ENCODE peak calls at places on chromosome 22, in six cellular contexts. C is upper lobe of left lung, Z is HL-60, V is sigmoid colon, M is endothelial cell of umbilical vein, K is GM23338. W is an unnamed sample.

GRCh38 chr22:36510966-36511881 is 4.4 kb upstream of the FOXRED2 start:
- DNase-seq in V (no peak), Z (no peak), M (peak), K (peak), C (no peak), W (no peak)

GRCh38 chr22:40635940-40636379 is 559 bp downstream of the MRTFA start:
- DNase-seq in V (peak), M (peak), C (no peak), Z (no peak), K (peak), W (no peak)

GRCh38 chr22:29706991-29707390 is 12.8 kb upstream of the CABP7 start:
- DNase-seq in Z (no peak), M (no peak), K (no peak), C (no peak), V (no peak), W (no peak)

GRCh38 chr22:46085831-46086576 is 64.3 kb upstream of the PPARA start:
- DNase-seq in C (peak), M (no peak), V (peak), K (no peak), Z (no peak), W (no peak)

GRCh38 chr22:30221121-30221992 is 25.2 kb downstream of the LIF start:
- DNase-seq in M (no peak), C (peak), Z (peak), V (no peak), K (no peak), W (no peak)

GRCh38 chr22:40799008-40799407 is 20.1 kb downstream of the SLC25A17 start:
- DNase-seq in K (no peak), Z (no peak), M (no peak), C (no peak), V (no peak), W (no peak)

GRCh38 chr22:45263790-45264269 is 20.9 kb upstream of the UPK3A start:
- DNase-seq in C (peak), M (peak), Z (peak), K (peak), V (peak), W (peak)

GRCh38 chr22:33605686-33606085 is 314.6 kb downstream of the LARGE1 start:
- DNase-seq in V (no peak), M (no peak), Z (no peak), K (no peak), C (no peak), W (no peak)

GRCh38 chr22:30511903-30512302 is 6.4 kb upstream of the SEC14L4 start:
- DNase-seq in C (no peak), Z (no peak), M (no peak), V (no peak), K (no peak), W (no peak)

GRCh38 chr22:45586651-45587405 is 84.1 kb downstream of the FBLN1 start:
- DNase-seq in K (no peak), V (no peak), C (no peak), Z (no peak), M (no peak), W (no peak)

GRCh38 chr22:50319503-50319951 is 7.3 kb downstream of the DENND6B start:
- DNase-seq in V (no peak), K (no peak), Z (no peak), C (peak), M (no peak), W (no peak)

GRCh38 chr22:35051034-35051535 is 14.9 kb upstream of the ISX start:
- DNase-seq in M (no peak), C (no peak), Z (no peak), V (no peak), K (no peak), W (no peak)

GRCh38 chr22:19970479-19971275 is 29.1 kb upstream of the TXNRD2 start:
- DNase-seq in K (peak), V (peak), M (peak), C (peak), Z (no peak), W (no peak)

GRCh38 chr22:30238661-30239420 is 7.7 kb downstream of the LIF start:
- DNase-seq in V (peak), C (peak), Z (no peak), K (peak), M (no peak), W (no peak)

GRCh38 chr22:47289316-47289985 is 527.0 kb downstream of the TBC1D22A start:
- DNase-seq in V (peak), M (no peak), Z (no peak), C (no peak), K (no peak), W (no peak)

GRCh38 chr22:46070215-46070721 is 80.1 kb upstream of the PPARA start:
- DNase-seq in K (peak), M (peak), Z (peak), V (peak), C (peak), W (no peak)

GRCh38 chr22:41003041-41003440 is 51.9 kb downstream of the RBX1 start:
- DNase-seq in V (no peak), K (peak), Z (no peak), C (no peak), M (no peak), W (no peak)

GRCh38 chr22:46446799-46447198 is 90.6 kb downstream of the CELSR1 start:
- DNase-seq in V (no peak), K (no peak), C (no peak), M (no peak), Z (no peak), W (no peak)

GRCh38 chr22:33427461-33427860 is 369.3 kb upstream of the SYN3 start:
- DNase-seq in K (no peak), V (no peak), M (no peak), Z (no peak), C (no peak), W (no peak)

GRCh38 chr22:46390652-46391301 is 55.3 kb downstream of the TRMU start:
- DNase-seq in C (no peak), Z (no peak), V (no peak), K (no peak), M (peak), W (no peak)

GRCh38 chr22:50294319-50294656 is 13.2 kb downstream of the PLXNB2 start:
- DNase-seq in V (no peak), C (no peak), M (no peak), K (no peak), Z (no peak), W (no peak)

GRCh38 chr22:45925811-45926351 is 51.1 kb downstream of the WNT7B start:
- DNase-seq in C (peak), V (no peak), M (no peak), Z (no peak), K (no peak), W (no peak)

GRCh38 chr22:35380537-35381423 is at the start of gene HMOX1:
- DNase-seq in C (peak), M (peak), K (peak), V (peak), Z (peak), W (no peak)

DNA sequence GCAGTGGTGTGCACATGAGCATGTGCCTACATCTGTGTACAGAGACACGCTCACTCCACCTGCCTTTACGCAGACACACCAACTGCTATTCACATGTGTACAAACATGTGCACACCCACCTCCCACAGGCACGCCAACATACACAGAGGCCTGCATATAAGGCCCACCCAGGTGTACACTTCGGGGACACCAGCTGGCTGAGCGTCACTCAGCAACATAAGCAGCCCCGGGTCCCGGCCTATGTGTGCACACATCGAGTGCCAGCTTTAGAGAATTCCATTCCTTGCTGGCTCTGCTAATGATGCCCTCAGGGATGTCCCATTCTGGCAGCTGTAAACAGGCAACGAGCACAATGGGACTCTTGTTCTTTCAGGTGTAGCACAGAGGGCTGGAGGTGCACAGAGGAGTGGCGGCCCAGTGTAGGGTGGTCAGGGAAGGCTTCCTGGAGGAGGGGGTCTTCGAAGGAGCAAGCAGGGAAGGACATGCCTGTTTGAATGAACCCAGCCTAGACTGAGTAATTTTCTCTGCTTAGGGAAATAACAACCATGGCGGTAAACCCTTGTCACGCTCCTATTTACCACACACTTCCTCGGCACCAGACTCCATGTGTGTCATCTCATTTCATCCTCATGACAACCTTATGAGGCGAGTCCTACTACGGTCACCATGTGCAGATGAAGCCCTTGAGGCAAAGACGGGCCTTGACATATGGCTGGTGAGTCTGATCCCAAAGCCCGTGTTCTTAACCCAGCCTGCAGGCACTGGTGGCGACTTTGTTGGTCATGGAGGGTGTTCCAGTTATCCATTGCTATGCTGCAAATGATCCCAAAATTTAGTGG is 35.1 kb downstream of the RPL3 start:
- DNase-seq in C (no peak), K (no peak), Z (no peak), M (no peak), V (no peak), W (no peak)
- TF ChIP-seq POLR2AphosphoS5 in C (no peak), K (no peak), Z (no peak), M (no peak), V (no peak), W (no peak)

GRCh38 chr22:49078076-49078710 is 749.5 kb downstream of the BRD1 start:
- DNase-seq in M (no peak), K (no peak), C (peak), Z (no peak), V (peak), W (no peak)

GRCh38 chr22:49080631-49081030 is 747.0 kb downstream of the BRD1 start:
- DNase-seq in M (no peak), Z (no peak), C (no peak), V (peak), K (no peak), W (no peak)

GRCh38 chr22:49081261-49081666 is 746.4 kb downstream of the BRD1 start:
- DNase-seq in Z (no peak), K (no peak), C (peak), V (peak), M (no peak), W (no peak)

GRCh38 chr22:49079027-49079725 is 748.5 kb downstream of the BRD1 start:
- DNase-seq in M (no peak), C (no peak), K (no peak), V (peak), Z (no peak), W (no peak)

GRCh38 chr22:49079743-49080500 is 747.8 kb downstream of the BRD1 start:
- DNase-seq in C (no peak), V (no peak), K (no peak), M (no peak), Z (no peak), W (no peak)
- TF ChIP-seq POLR2AphosphoS5 in C (no peak), V (no peak), K (no peak), M (no peak), Z (no peak), W (no peak)

DNA sequence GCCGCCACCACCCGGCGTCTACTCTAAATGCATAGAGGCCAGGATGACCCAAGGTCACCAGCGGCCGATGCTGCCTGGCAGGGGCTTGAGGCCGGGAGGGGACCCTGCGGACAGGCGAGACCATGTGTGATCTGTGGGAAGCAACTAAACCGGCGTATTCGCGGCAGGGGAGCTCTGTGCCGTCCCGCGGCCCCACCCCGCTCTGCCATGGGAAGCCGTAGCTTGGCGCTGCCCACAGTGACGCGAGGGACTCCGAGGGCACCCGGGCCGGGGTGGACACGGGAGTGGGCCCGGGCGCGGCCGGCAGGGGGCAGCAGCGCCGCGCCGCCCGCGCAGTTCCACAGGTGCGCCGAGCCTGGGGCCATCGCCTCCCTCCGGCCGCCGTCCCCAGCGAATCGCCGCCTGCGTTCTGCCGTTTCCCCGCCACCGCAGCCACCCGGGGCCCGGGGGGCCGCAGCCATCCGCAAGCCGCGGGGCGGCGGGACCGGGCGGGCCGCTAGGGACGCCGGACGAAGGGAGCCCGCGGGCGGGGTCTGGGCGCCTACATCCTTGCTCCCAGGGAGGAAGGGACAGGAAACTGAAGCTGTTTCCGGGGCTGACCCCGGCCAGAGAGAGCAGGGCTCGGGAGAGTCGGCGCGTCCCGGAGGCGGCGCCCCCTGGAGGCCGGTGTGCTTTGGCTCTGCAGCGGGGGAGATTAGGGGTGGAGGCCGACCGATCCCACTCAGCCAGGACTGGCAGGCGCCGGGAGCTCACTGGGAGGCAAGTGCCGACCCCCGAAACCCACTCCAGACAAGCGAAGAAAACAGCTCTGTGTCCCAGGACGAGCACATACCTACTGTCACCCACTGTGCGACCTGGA is 12.5 kb upstream of the HDHD5 start:
- DNase-seq in C (peak), Z (peak), M (peak), V (peak), K (peak), W (peak)
- TF ChIP-seq POLR2AphosphoS5 in C (peak), Z (no peak), M (peak), V (peak), K (peak), W (peak)

DNA sequence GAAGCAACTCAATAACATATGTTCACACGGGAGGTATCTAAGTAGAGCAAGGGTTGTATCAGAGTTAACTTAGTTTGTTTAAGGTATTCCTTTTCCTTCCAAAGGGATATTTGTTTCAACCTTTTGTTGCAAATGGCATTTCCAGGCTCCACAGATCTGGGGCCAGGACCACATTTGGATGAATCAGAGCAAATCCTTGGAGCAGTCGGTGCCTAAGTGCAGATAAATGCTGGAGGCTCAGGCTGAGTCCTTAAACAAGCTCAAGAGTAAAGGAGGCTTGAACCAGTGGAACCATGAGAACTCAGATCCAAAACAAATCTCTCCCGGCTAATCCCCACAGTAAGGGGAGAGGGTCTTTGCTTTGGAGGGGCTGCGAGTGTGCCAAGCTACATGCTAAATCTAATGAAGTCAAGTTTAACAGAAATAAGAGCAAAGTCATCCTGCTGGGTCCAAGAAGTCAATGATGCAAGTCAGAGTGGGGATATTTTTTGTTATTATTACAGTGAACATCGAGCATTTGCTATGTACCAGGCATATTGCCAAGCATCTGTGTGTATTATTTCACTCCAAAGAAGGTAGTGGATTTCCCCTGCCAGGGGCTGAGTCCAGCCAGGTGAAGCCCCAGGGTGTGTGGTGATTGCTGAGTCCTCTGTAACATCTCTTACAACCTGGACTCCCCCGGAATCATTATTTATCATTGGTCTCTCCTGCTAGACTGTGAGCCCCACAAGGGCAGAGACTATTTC is 548.8 kb downstream of the MIAT start:
- DNase-seq in K (no peak), C (no peak), Z (no peak), M (no peak), V (no peak), W (no peak)
- TF ChIP-seq POLR2AphosphoS5 in K (no peak), C (no peak), Z (no peak), M (no peak), V (no peak), W (no peak)

GRCh38 chr22:37747090-37747714 is 50.4 kb downstream of the TRIOBP start:
- DNase-seq in V (peak), M (peak), K (no peak), C (peak), Z (no peak), W (no peak)
- TF ChIP-seq POLR2AphosphoS5 in V (no peak), M (peak), K (no peak), C (peak), Z (no peak), W (no peak)

DNA sequence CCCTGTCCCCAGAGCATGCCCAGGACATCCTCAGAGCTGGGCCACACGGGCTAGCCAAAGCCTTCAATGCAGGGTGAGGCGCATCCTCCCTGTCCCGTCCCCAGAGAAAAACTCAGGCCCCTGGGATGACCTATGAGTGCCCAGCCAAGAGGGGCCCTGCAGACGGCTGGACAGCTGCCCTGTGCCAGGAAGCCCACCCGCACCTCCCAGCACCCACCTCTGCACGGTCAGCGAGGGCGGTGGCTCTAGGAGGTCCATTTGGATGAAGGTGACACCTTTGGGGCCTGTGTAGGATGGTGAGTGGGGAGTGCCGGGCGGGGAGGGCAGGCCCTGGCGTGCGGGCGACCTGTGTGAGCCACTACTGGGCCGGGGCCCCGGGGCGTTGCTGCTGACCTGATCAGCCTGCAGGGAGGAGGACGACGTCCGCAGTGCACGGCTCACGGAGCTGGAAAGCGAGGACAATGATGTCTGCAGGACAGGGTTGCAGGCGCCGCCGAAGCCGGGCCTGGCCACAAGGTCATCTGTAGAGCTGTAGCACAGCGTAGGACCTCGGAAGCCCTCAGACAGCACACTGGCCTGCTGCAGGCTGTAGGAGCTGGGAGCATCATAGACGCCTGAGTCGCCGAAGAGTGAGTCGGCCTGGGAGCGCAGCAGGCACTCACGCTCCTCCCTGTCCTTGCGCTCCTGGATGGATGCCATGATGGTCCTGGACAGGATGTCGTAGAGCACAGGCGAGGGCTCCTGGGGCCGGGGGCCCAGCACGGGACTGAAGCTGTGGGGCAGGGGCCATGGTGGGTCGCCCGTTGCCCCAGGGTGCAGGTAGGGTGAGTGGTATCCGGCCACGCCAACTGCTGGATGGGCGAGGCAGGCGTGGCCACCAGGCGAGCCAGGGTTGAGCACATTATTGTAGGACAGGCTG is 180.5 kb downstream of the IGLL1 start:
- DNase-seq in V (peak), C (peak), M (no peak), K (no peak), Z (no peak), W (no peak)
- TF ChIP-seq POLR2AphosphoS5 in V (no peak), C (no peak), M (no peak), K (no peak), Z (no peak), W (no peak)

DNA sequence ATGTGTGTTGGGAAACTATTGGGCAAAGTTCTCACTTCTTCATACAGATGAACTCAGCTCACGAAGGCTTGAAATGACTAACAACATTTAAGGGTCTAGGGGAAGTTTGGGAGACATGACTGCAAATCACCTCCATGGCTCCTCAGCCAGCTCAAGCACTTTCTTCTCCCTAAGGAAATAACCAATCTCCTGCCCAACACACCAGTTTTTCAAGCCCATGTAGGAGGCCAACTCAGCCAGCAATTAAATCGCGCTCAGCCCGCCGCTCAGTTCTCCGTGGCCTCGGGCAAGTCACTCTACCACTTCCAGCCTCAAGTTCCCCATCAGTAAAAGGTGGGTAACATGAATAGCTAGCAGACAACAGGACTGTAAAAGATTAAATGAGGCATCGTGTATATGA is 814 bp downstream of the POLDIP3 start:
- DNase-seq in C (no peak), M (no peak), V (no peak), Z (no peak), K (no peak), W (no peak)
- TF ChIP-seq POLR2AphosphoS5 in C (no peak), M (no peak), V (no peak), Z (no peak), K (no peak), W (no peak)

GRCh38 chr22:26610072-26610958 is 7.5 kb downstream of the CRYBB1 start:
- DNase-seq in V (no peak), M (no peak), Z (no peak), C (no peak), K (no peak), W (no peak)
- TF ChIP-seq POLR2AphosphoS5 in V (no peak), M (no peak), Z (no peak), C (no peak), K (no peak), W (no peak)

W was measured in Panc1.